ENCODE peak calls at places on chromosomes 16 and 17, in four cellular contexts. O is HepG2; V is activated naive CD4-positive, alpha-beta T cell; M is astrocyte of the spinal cord. Z is an unnamed sample.

GRCh38 chr16:85926370-85926769 is 27.4 kb downstream of the IRF8 start:
- DNase-seq in O (no peak), V (no peak), M (no peak), Z (no peak)

GRCh38 chr16:58591083-58591482 is 38.5 kb downstream of the CNOT1 start:
- DNase-seq in O (no peak), V (no peak), M (no peak), Z (no peak)

GRCh38 chr16:79810449-79811189 is 210.1 kb upstream of the MAF start:
- DNase-seq in O (no peak), V (no peak), M (no peak), Z (no peak)

GRCh38 chr16:23998771-23999170 is 163.0 kb downstream of the PRKCB start:
- DNase-seq in O (no peak), V (no peak), M (no peak), Z (no peak)

GRCh38 chr17:18208092-18208491 is 17.3 kb upstream of the LLGL1 start:
- DNase-seq in O (no peak), V (no peak), M (no peak), Z (no peak)

GRCh38 chr17:48297825-48298224 is 132.2 kb downstream of the SKAP1 start:
- DNase-seq in O (no peak), V (no peak), M (no peak), Z (no peak)

GRCh38 chr16:70432800-70433455 is 6.0 kb downstream of the ST3GAL2 start:
- DNase-seq in O (no peak), V (no peak), M (no peak), Z (no peak)

GRCh38 chr17:41048441-41048840 is 1.3 kb upstream of the KRTAP2-1 start:
- DNase-seq in O (peak; percentile 75), V (no peak), M (peak; percentile 41), Z (no peak)

GRCh38 chr16:27973678-27974077 is 89.8 kb downstream of the GSG1L start:
- DNase-seq in O (no peak), V (no peak), M (no peak), Z (peak; percentile 25)

GRCh38 chr16:23679274-23679985 is 741 bp downstream of the PLK1 start:
- DNase-seq in O (peak; percentile 63), V (no peak), M (peak; percentile 28), Z (peak; percentile 51)

GRCh38 chr17:17675925-17676534 is 5.2 kb upstream of the RAI1 start:
- DNase-seq in O (no peak), V (no peak), M (no peak), Z (no peak)

GRCh38 chr16:53166099-53166498 is 111.3 kb downstream of the CHD9 start:
- DNase-seq in O (no peak), V (no peak), M (no peak), Z (peak; percentile 3)

GRCh38 chr17:64506576-64507417 is at the start of gene CEP95:
- DNase-seq in O (peak; percentile 97), V (peak; percentile 100), M (peak; percentile 99), Z (peak; percentile 87)

Z was measured in HuH-7.